ENCODE peak calls at places on chromosomes 7 and 10, in six cellular contexts. L is HCT116, B is thoracic aorta, J is adrenal gland, E is colonic mucosa, T is left ventricle myocardium inferior. W is an unnamed sample.

GRCh38 chr7:77282897-77283296 is 83.3 kb upstream of the FGL2 start:
- DNase-seq in L (no peak), B (no peak), J (no peak), E (no peak), T (no peak), W (no peak)

GRCh38 chr7:27213904-27214586 is 14.2 kb upstream of the HOXA13 start:
- DNase-seq in L (no peak), B (no peak), J (no peak), E (no peak), T (no peak), W (no peak)

GRCh38 chr7:29138588-29138987 is 7.7 kb downstream of the CPVL start:
- DNase-seq in L (no peak), B (no peak), J (no peak), E (no peak), T (no peak), W (no peak)

GRCh38 chr7:7720750-7721621 is 2.6 kb upstream of the RPA3 start:
- DNase-seq in L (no peak), B (no peak), J (no peak), E (no peak), T (no peak), W (no peak)

GRCh38 chr10:100653957-100654834 is 91.2 kb upstream of the PAX2 start:
- DNase-seq in L (no peak), B (no peak), J (peak; percentile 35), E (no peak), T (no peak), W (peak; percentile 51)

GRCh38 chr10:86440874-86441838 is 74.6 kb upstream of the GRID1 start:
- DNase-seq in L (no peak), B (no peak), J (peak; percentile 5), E (no peak), T (no peak), W (no peak)

GRCh38 chr10:43596546-43596945 is 9.7 kb upstream of the ZNF485 start:
- DNase-seq in L (no peak), B (no peak), J (no peak), E (no peak), T (no peak), W (peak; percentile 20)

GRCh38 chr10:132243646-132244045 is 56.9 kb downstream of the DPYSL4 start:
- DNase-seq in L (no peak), B (no peak), J (no peak), E (no peak), T (no peak), W (no peak)

GRCh38 chr7:84145892-84146291 is 48.7 kb downstream of the SEMA3A start:
- DNase-seq in L (no peak), B (no peak), J (no peak), E (no peak), T (no peak), W (no peak)

GRCh38 chr7:101174322-101174854 is 5.7 kb downstream of the NAT16 start:
- DNase-seq in L (no peak), B (no peak), J (no peak), E (no peak), T (no peak), W (no peak)
- H3K4me3 ChIP-seq in L (no peak overlapping the region), B (no peak overlapping the region), J (no peak overlapping the region), E (no peak overlapping the region), T (no peak overlapping the region), W (no peak overlapping the region)

DNA sequence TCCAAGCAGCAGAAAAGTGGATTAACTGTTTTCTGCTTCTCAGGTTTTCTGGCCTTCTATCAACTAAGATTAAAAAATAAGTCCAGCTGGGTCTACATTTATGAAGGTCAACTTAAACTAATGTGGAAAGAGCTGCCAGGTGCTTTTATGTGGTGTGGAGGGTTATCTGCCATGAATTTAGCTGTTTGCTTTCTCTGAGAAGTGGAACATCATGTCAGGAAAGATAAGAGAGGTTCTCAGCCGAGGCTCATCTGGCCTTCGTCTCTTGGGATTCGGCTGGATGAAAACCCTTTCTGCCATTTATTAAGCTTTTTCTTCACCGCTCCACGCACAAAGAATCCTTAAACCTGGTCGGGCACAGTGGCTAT is 5.5 kb downstream of the PTPRN2 start:
- DNase-seq in L (no peak), B (no peak), J (no peak), E (no peak), T (no peak), W (no peak)
- H3K9me3 ChIP-seq in L (peaks cover 10% of the 10 kb centered on the region), B (peaks cover 13% of the 10 kb centered on the region), J (no peaks in the 10 kb centered on the region), E (no peaks in the 10 kb centered on the region), T (peaks cover 28% of the 10 kb centered on the region), W (no peaks in the 10 kb centered on the region)

GRCh38 chr7:13980474-13980873 is 9.0 kb downstream of the ETV1 start:
- DNase-seq in L (no peak), B (no peak), J (no peak), E (no peak), T (no peak), W (no peak)

GRCh38 chr7:13981070-13981469 is 8.4 kb downstream of the ETV1 start:
- DNase-seq in L (peak; percentile 86), B (no peak), J (peak; percentile 62), E (peak; percentile 71), T (no peak), W (peak; percentile 87)

GRCh38 chr7:13982940-13983677 is 6.4 kb downstream of the ETV1 start:
- DNase-seq in L (no peak), B (no peak), J (no peak), E (no peak), T (no peak), W (no peak)

GRCh38 chr7:13984831-13985685 is 4.4 kb downstream of the ETV1 start:
- DNase-seq in L (no peak), B (no peak), J (no peak), E (no peak), T (no peak), W (no peak)

DNA sequence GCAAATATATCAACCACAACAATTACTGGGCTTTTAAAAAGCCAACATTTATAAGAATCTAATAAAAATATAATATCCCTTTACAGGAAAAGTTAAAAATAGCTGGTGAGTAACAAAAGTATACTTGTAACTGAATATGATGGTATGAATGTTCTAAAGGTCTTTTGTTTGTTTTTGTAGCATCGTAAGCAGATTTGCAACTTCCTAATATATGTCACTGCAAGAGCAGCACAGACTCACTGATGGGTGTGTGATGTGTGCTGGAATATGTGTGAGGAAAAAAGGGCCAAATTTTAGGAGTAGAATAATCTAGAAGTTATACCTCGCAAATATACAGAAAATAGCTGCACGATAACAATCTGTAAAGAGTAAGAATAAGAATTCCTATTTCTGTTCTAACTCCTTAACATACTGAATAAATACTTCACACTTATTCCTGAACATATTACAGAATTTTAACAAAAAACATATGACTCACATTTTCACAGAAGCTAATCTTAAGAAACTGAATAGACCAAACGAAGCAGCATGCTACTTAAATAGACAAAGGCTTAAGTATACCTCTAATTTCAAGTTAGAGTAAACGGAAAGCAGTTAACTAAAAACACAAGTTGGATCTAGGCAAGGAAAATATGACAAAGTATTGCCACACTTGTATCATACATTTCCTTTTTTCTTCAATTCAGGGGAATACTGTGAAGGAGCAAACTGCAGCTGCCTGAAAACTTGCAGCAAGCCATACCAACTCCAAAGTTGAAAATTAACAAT is 9.6 kb downstream of the ETV1 start:
- DNase-seq in L (no peak), B (no peak), J (no peak), E (no peak), T (no peak), W (no peak)
- H3K4me3 ChIP-seq in L (no peak overlapping the region), B (peak overlapping the region; percentile 12), J (no peak overlapping the region), E (no peak overlapping the region), T (peak overlapping the region; percentile 36), W (no peak overlapping the region)

GRCh38 chr10:108014902-108015177 is 850.3 kb upstream of the SORCS1 start:
- DNase-seq in L (no peak), B (no peak), J (no peak), E (no peak), T (no peak), W (no peak)
- H3K9me3 ChIP-seq in L (peaks cover 35% of the 10 kb centered on the region), B (peaks cover 3% of the 10 kb centered on the region), J (no peaks in the 10 kb centered on the region), E (no peaks in the 10 kb centered on the region), T (peaks cover 36% of the 10 kb centered on the region), W (no peaks in the 10 kb centered on the region)

GRCh38 chr10:125067764-125068163 is 92.6 kb downstream of the CTBP2 start:
- DNase-seq in L (no peak), B (no peak), J (no peak), E (no peak), T (peak; percentile 13), W (no peak)

GRCh38 chr10:125064681-125065492 is 95.5 kb downstream of the CTBP2 start:
- DNase-seq in L (peak; percentile 79), B (no peak), J (no peak), E (peak; percentile 55), T (no peak), W (no peak)

GRCh38 chr10:125068406-125068805 is 92.0 kb downstream of the CTBP2 start:
- DNase-seq in L (no peak), B (no peak), J (no peak), E (peak; percentile 54), T (peak; percentile 4), W (no peak)

GRCh38 chr10:125063256-125063945 is 97.0 kb downstream of the CTBP2 start:
- DNase-seq in L (no peak), B (no peak), J (no peak), E (no peak), T (peak; percentile 5), W (no peak)

DNA sequence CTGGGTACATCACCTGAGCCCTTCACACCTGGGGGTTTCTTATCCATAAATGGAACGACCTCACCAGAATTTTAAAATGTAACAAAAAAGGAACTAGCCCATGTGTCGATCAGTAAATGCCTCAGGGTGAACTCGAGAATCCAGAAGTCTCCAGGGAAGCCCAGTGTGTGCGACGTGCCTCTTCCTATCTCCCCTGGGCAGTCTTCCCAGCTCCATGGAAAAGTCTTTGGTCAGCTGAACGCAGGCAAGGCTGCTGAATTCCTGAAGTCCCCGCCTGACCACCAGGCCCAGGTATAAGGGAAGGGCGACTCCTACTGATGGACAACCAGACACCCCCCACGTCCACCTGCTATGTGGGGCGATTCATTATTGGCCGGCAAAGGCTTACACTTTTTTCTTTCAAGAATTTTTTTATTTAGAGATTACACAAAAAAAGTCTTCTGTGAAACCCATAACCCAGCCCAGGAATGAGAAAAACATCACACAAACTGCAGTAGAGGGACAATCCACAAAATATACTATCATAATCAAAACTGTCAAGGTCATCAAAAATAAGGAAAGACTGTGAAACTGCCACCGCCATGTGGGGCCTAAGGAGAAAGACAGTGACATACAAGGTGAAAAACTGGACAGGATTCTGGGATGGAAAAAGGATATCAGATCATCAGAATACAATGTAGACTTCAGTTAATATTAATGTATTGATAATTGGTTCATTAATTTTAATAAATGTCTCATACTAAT is 93.5 kb downstream of the CTBP2 start:
- DNase-seq in L (no peak), B (no peak), J (no peak), E (no peak), T (peak; percentile 15), W (no peak)
- H3K4me3 ChIP-seq in L (no peak overlapping the region), B (no peak overlapping the region), J (no peak overlapping the region), E (no peak overlapping the region), T (no peak overlapping the region), W (no peak overlapping the region)

GRCh38 chr7:32943654-32944030 is 13.6 kb upstream of the FKBP9 start:
- DNase-seq in L (no peak), B (no peak), J (no peak), E (no peak), T (no peak), W (no peak)

GRCh38 chr7:32941996-32942782 is 15.1 kb upstream of the FKBP9 start:
- DNase-seq in L (no peak), B (peak; percentile 40), J (peak; percentile 71), E (peak; percentile 74), T (peak; percentile 74), W (peak; percentile 85)

GRCh38 chr7:32948202-32948601 is 9.0 kb upstream of the FKBP9 start:
- DNase-seq in L (no peak), B (no peak), J (no peak), E (no peak), T (no peak), W (no peak)

GRCh38 chr7:32942783-32943653 is 14.2 kb upstream of the FKBP9 start:
- DNase-seq in L (peak; percentile 50), B (no peak), J (peak; percentile 79), E (peak; percentile 88), T (peak; percentile 86), W (peak; percentile 86)

GRCh38 chr7:32947420-32947983 is 9.7 kb upstream of the FKBP9 start:
- DNase-seq in L (no peak), B (no peak), J (no peak), E (no peak), T (no peak), W (no peak)
- H3K9me3 ChIP-seq in L (peaks cover 13% of the 10 kb centered on the region), B (no peaks in the 10 kb centered on the region), J (no peaks in the 10 kb centered on the region), E (no peaks in the 10 kb centered on the region), T (peaks cover 21% of the 10 kb centered on the region), W (peaks cover 14% of the 10 kb centered on the region)

W was measured in MG63.